ENCODE peak calls at places on chromosomes 1 and 21, in four cellular contexts. G is cardiac muscle cell, X is NCI-H82, R is substantia nigra. S is an unnamed sample.

GRCh38 chr1:160247053-160247452 is 15.3 kb downstream of the DCAF8 start:
- DNase-seq in G (no peak), X (peak; percentile 49), R (no peak), S (no peak)

GRCh38 chr1:94970783-94971182 is 43.9 kb upstream of the CNN3 start:
- DNase-seq in G (no peak), X (no peak), R (no peak), S (no peak)

GRCh38 chr1:26164036-26164927 is 4.5 kb downstream of the C1orf232 start:
- DNase-seq in G (peak; percentile 37), X (peak; percentile 74), R (peak; percentile 25), S (no peak)

GRCh38 chr1:8439015-8439702 is 121.2 kb downstream of the SLC45A1 start:
- DNase-seq in G (peak; percentile 91), X (peak; percentile 66), R (peak; percentile 73), S (peak; percentile 79)

GRCh38 chr1:2391034-2391384 is 345 bp downstream of the MORN1 start:
- DNase-seq in G (no peak), X (peak; percentile 34), R (no peak), S (no peak)

GRCh38 chr1:225763815-225764548 is 13.6 kb upstream of the SRP9 start:
- DNase-seq in G (peak; percentile 93), X (peak; percentile 72), R (no peak), S (no peak)

GRCh38 chr1:228842094-228842775 is 107.0 kb downstream of the RHOU start:
- DNase-seq in G (peak; percentile 82), X (peak; percentile 30), R (peak; percentile 47), S (no peak)

GRCh38 chr1:86648255-86648654 is 56.1 kb upstream of the SH3GLB1 start:
- DNase-seq in G (peak; percentile 62), X (no peak), R (no peak), S (no peak)

GRCh38 chr1:215279682-215280081 is 197.1 kb downstream of the KCNK2 start:
- DNase-seq in G (no peak), X (peak; percentile 84), R (no peak), S (no peak)

GRCh38 chr1:14590781-14591180 is 7.7 kb upstream of the KAZN start:
- DNase-seq in G (no peak), X (no peak), R (no peak), S (no peak)

GRCh38 chr1:161726631-161727342 is 5.4 kb downstream of the FCRLB start:
- DNase-seq in G (peak; percentile 94), X (peak; percentile 96), R (peak; percentile 71), S (peak; percentile 83)

GRCh38 chr1:38243106-38243505 is 196.5 kb upstream of the POU3F1 start:
- DNase-seq in G (no peak), X (no peak), R (no peak), S (peak; percentile 61)

GRCh38 chr1:206935491-206936067 is 10.7 kb downstream of the PIGR start:
- DNase-seq in G (peak; percentile 68), X (peak; percentile 76), R (peak; percentile 44), S (no peak)

GRCh38 chr1:34907487-34908090 is 21.9 kb downstream of the DLGAP3 start:
- DNase-seq in G (no peak), X (no peak), R (no peak), S (no peak)

GRCh38 chr1:202241376-202242079 is 47.9 kb downstream of the LGR6 start:
- DNase-seq in G (no peak), X (no peak), R (no peak), S (no peak)

GRCh38 chr21:46287541-46287940 is 1.4 kb downstream of the YBEY start:
- DNase-seq in G (no peak), X (no peak), R (no peak), S (no peak)

GRCh38 chr1:17009706-17010105 is 2.0 kb downstream of the ATP13A2 start:
- DNase-seq in G (no peak), X (peak; percentile 34), R (no peak), S (peak; percentile 28)

GRCh38 chr1:43536196-43536863 is 5.6 kb downstream of the PTPRF start:
- DNase-seq in G (no peak), X (no peak), R (no peak), S (peak; percentile 47)

GRCh38 chr1:159817276-159818041 is 9.2 kb upstream of the SLAMF8 start:
- DNase-seq in G (no peak), X (no peak), R (no peak), S (no peak)

GRCh38 chr1:242605521-242605920 is 81.0 kb upstream of the PLD5 start:
- DNase-seq in G (no peak), X (no peak), R (no peak), S (no peak)

S was measured in left colon.